ENCODE peak calls at places on chromosomes 2 and 18, in four cellular contexts. One of them, this sample, is unnamed.

GRCh38 chr2:126700073-126700581 is 44.2 kb downstream of the GYPC start:
- DNase-seq in HepG2: no peak
- DNase-seq in GM12878: no peak
- DNase-seq in K562: no peak
- DNase-seq in this sample: peak

GRCh38 chr18:58599106-58599505 is 29.8 kb downstream of the ALPK2 start:
- DNase-seq in K562: no peak
- DNase-seq in HepG2: no peak
- DNase-seq in GM12878: no peak
- DNase-seq in this sample: no peak

GRCh38 chr18:24446453-24446852 is 14.0 kb upstream of the HRH4 start:
- DNase-seq in K562: no peak
- DNase-seq in HepG2: no peak
- DNase-seq in GM12878: no peak
- DNase-seq in this sample: no peak

GRCh38 chr2:23452853-23453420 is 68.0 kb downstream of the KLHL29 start:
- DNase-seq in K562: no peak
- DNase-seq in HepG2: no peak
- DNase-seq in GM12878: peak
- DNase-seq in this sample: no peak

GRCh38 chr2:39523308-39524044 is 86.4 kb upstream of the MAP4K3 start:
- DNase-seq in GM12878: no peak
- DNase-seq in K562: peak
- DNase-seq in HepG2: peak
- DNase-seq in this sample: no peak

GRCh38 chr2:121382744-121383143 is 97.7 kb upstream of the TFCP2L1 start:
- DNase-seq in HepG2: no peak
- DNase-seq in K562: no peak
- DNase-seq in GM12878: no peak
- DNase-seq in this sample: peak

GRCh38 chr18:580154-580553 is at the start of gene CETN1:
- DNase-seq in K562: peak
- DNase-seq in GM12878: no peak
- DNase-seq in HepG2: no peak
- DNase-seq in this sample: no peak

GRCh38 chr2:67446504-67446911 is 49.4 kb downstream of the ETAA1 start:
- DNase-seq in HepG2: no peak
- DNase-seq in GM12878: no peak
- DNase-seq in K562: no peak
- DNase-seq in this sample: no peak

GRCh38 chr2:27209621-27210401 is 2.0 kb upstream of the ATRAID start:
- DNase-seq in K562: no peak
- DNase-seq in GM12878: no peak
- DNase-seq in HepG2: peak
- DNase-seq in this sample: no peak

GRCh38 chr2:71235930-71236587 is 9.2 kb upstream of the PAIP2B start:
- DNase-seq in K562: no peak
- DNase-seq in GM12878: no peak
- DNase-seq in HepG2: no peak
- DNase-seq in this sample: peak

GRCh38 chr18:24118750-24119577 is 19.9 kb upstream of the CABYR start:
- DNase-seq in HepG2: peak
- DNase-seq in GM12878: peak
- DNase-seq in K562: peak
- DNase-seq in this sample: peak

GRCh38 chr2:233072838-233073237 is 12.7 kb downstream of the INPP5D start:
- DNase-seq in HepG2: no peak
- DNase-seq in GM12878: no peak
- DNase-seq in K562: no peak
- DNase-seq in this sample: no peak

GRCh38 chr2:172623249-172623965 is 67.5 kb downstream of the PDK1 start:
- DNase-seq in HepG2: no peak
- DNase-seq in GM12878: no peak
- DNase-seq in K562: no peak
- DNase-seq in this sample: no peak

GRCh38 chr2:46487667-46488333 is 8.4 kb downstream of the TMEM247 start:
- DNase-seq in K562: peak
- DNase-seq in HepG2: no peak
- DNase-seq in GM12878: no peak
- DNase-seq in this sample: peak

GRCh38 chr2:28544405-28544914 is 48.6 kb downstream of the PLB1 start:
- DNase-seq in GM12878: no peak
- DNase-seq in HepG2: peak
- DNase-seq in K562: no peak
- DNase-seq in this sample: no peak

GRCh38 chr2:237872178-237872887 is 12.9 kb downstream of the RAMP1 start:
- DNase-seq in GM12878: no peak
- DNase-seq in HepG2: no peak
- DNase-seq in K562: no peak
- DNase-seq in this sample: no peak

GRCh38 chr18:653512-653911 is 3.9 kb upstream of the TYMS start:
- DNase-seq in GM12878: no peak
- DNase-seq in K562: no peak
- DNase-seq in HepG2: no peak
- DNase-seq in this sample: peak

GRCh38 chr2:8605350-8606065 is 76.3 kb upstream of the ID2 start:
- DNase-seq in HepG2: no peak
- DNase-seq in GM12878: no peak
- DNase-seq in K562: no peak
- DNase-seq in this sample: no peak

GRCh38 chr18:55405655-55406373 is 182.2 kb downstream of the TCF4 start:
- DNase-seq in GM12878: no peak
- DNase-seq in K562: peak
- DNase-seq in HepG2: no peak
- DNase-seq in this sample: no peak

GRCh38 chr2:189147361-189147760 is 32.2 kb downstream of the COL5A2 start:
- DNase-seq in K562: no peak
- DNase-seq in GM12878: no peak
- DNase-seq in HepG2: no peak
- DNase-seq in this sample: no peak

GRCh38 chr18:80172056-80172455 is 63.0 kb downstream of the ADNP2 start:
- DNase-seq in HepG2: no peak
- DNase-seq in GM12878: no peak
- DNase-seq in K562: no peak
- DNase-seq in this sample: no peak

GRCh38 chr18:48540329-48541025 is 1.6 kb downstream of the CTIF start:
- DNase-seq in HepG2: peak
- DNase-seq in K562: peak
- DNase-seq in GM12878: no peak
- DNase-seq in this sample: peak

GRCh38 chr2:101057051-101057933 is 55.2 kb downstream of the RPL31 start:
- DNase-seq in GM12878: no peak
- DNase-seq in K562: no peak
- DNase-seq in HepG2: no peak
- DNase-seq in this sample: no peak

GRCh38 chr2:11371099-11371937 is 26.9 kb upstream of the ROCK2 start:
- DNase-seq in K562: no peak
- DNase-seq in HepG2: no peak
- DNase-seq in GM12878: no peak
- DNase-seq in this sample: no peak

GRCh38 chr2:794554-795244 is 117.5 kb upstream of the TMEM18 start:
- DNase-seq in HepG2: no peak
- DNase-seq in K562: no peak
- DNase-seq in GM12878: no peak
- DNase-seq in this sample: peak

GRCh38 chr2:11995381-11995947 is 249.0 kb downstream of the LPIN1 start:
- DNase-seq in HepG2: no peak
- DNase-seq in K562: no peak
- DNase-seq in GM12878: no peak
- DNase-seq in this sample: no peak

GRCh38 chr2:160694631-160695030 is 201.0 kb upstream of the RBMS1 start:
- DNase-seq in K562: no peak
- DNase-seq in HepG2: no peak
- DNase-seq in GM12878: no peak
- DNase-seq in this sample: no peak

GRCh38 chr2:38148501-38148900 is 72.5 kb upstream of the CYP1B1 start:
- DNase-seq in HepG2: peak
- DNase-seq in K562: no peak
- DNase-seq in GM12878: no peak
- DNase-seq in this sample: no peak

GRCh38 chr2:53422979-53423378 is 344.6 kb upstream of the CHAC2 start:
- DNase-seq in K562: peak
- DNase-seq in HepG2: peak
- DNase-seq in GM12878: no peak
- DNase-seq in this sample: peak

GRCh38 chr2:234003972-234004617 is 46.4 kb upstream of the SPP2 start:
- DNase-seq in GM12878: no peak
- DNase-seq in K562: no peak
- DNase-seq in HepG2: no peak
- DNase-seq in this sample: peak

GRCh38 chr18:3982541-3982940 is 472.6 kb downstream of the DLGAP1 start:
- DNase-seq in K562: no peak
- DNase-seq in HepG2: no peak
- DNase-seq in GM12878: no peak
- DNase-seq in this sample: no peak

GRCh38 chr2:106944220-106944619 is 58.3 kb upstream of the ST6GAL2 start:
- DNase-seq in GM12878: no peak
- DNase-seq in HepG2: no peak
- DNase-seq in K562: no peak
- DNase-seq in this sample: no peak

GRCh38 chr2:138312061-138312460 is 189.5 kb upstream of the SPOPL start:
- DNase-seq in GM12878: no peak
- DNase-seq in K562: no peak
- DNase-seq in HepG2: no peak
- DNase-seq in this sample: no peak
- H2AFZ ChIP-seq in GM12878: no peak
- H2AFZ ChIP-seq in K562: no peak
- H2AFZ ChIP-seq in HepG2: no peak
- H2AFZ ChIP-seq in this sample: no peak

GRCh38 chr18:78892201-78892600 is 87.4 kb upstream of the SALL3 start:
- DNase-seq in K562: no peak
- DNase-seq in HepG2: no peak
- DNase-seq in GM12878: no peak
- DNase-seq in this sample: no peak

GRCh38 chr18:78892721-78893120 is 86.9 kb upstream of the SALL3 start:
- DNase-seq in K562: no peak
- DNase-seq in GM12878: no peak
- DNase-seq in HepG2: no peak
- DNase-seq in this sample: no peak

GRCh38 chr18:78891185-78891762 is 88.3 kb upstream of the SALL3 start:
- DNase-seq in GM12878: no peak
- DNase-seq in HepG2: no peak
- DNase-seq in K562: no peak
- DNase-seq in this sample: no peak

GRCh38 chr18:78889250-78889649 is 90.4 kb upstream of the SALL3 start:
- DNase-seq in GM12878: no peak
- DNase-seq in K562: no peak
- DNase-seq in HepG2: no peak
- DNase-seq in this sample: no peak

GRCh38 chr18:78890388-78890787 is 89.2 kb upstream of the SALL3 start:
- DNase-seq in K562: no peak
- DNase-seq in GM12878: no peak
- DNase-seq in HepG2: no peak
- DNase-seq in this sample: no peak
- TF ChIP-seq JUNB in K562: no peak
- TF ChIP-seq JUNB in GM12878: no peak
- TF ChIP-seq JUNB in HepG2: no peak
- TF ChIP-seq JUNB in this sample: no peak

GRCh38 chr2:6812857-6813530 is 52.7 kb downstream of the CMPK2 start:
- DNase-seq in HepG2: no peak
- DNase-seq in GM12878: no peak
- DNase-seq in K562: no peak
- DNase-seq in this sample: peak
- H2AFZ ChIP-seq in HepG2: no peak
- H2AFZ ChIP-seq in GM12878: no peak
- H2AFZ ChIP-seq in K562: no peak
- H2AFZ ChIP-seq in this sample: no peak

GRCh38 chr2:198471291-198471690 is 666.9 kb downstream of the PLCL1 start:
- DNase-seq in K562: no peak
- DNase-seq in GM12878: no peak
- DNase-seq in HepG2: no peak
- DNase-seq in this sample: peak
- TF ChIP-seq JUNB in K562: no peak
- TF ChIP-seq JUNB in GM12878: no peak
- TF ChIP-seq JUNB in HepG2: no peak
- TF ChIP-seq JUNB in this sample: no peak

DNA sequence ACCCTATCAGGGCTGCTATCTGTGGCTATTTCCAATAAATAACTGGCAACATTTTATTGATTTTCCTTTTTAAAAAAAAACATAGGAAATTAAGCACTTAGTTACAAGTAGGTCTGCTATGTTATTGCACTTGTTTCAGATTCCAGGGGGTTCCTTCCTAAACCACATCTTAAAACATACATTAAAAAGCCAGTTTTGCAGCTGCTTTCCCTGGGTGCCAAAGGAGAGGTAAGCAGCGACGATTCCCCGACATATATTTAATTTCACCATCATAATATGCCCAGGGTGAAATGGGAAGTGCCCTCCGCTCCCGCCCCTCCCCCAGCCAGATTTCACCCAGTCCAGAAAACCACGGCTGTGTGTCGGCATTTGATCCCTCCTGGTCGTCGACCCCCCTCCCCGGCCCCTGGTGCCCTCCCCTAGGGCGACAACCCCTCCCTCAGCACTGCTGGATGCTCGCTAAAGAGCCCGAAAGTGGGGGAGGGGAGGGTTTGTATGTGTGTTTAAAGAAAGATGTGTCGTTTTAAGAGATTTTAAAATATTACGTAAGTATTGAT is 3.1 kb upstream of the BCL11A start:
- DNase-seq in GM12878: no peak
- DNase-seq in K562: no peak
- DNase-seq in HepG2: no peak
- DNase-seq in this sample: peak
- H2AFZ ChIP-seq in GM12878: peak
- H2AFZ ChIP-seq in K562: no peak
- H2AFZ ChIP-seq in HepG2: no peak
- H2AFZ ChIP-seq in this sample: no peak